ENCODE peak calls at places on chromosomes 6 and 20, in nine cellular contexts. I is cardiac muscle cell, Z is neuronal stem cell, T is psoas muscle, O is ascending aorta, Q is IMR-90, G is ovary, P is fibroblast of lung, H is heart left ventricle. S is an unnamed sample.
A peak's percentile ranks its signal among the peaks of the same experiment; 100 is the strongest.

GRCh38 chr6:110511401-110511800 is 35.0 kb upstream of the SLC22A16 start:
- DNase-seq in I (no peak), Z (no peak), T (no peak), O (no peak), Q (no peak), G (no peak), P (no peak), H (no peak), S (no peak)

GRCh38 chr20:22763257-22763906 is 179.0 kb upstream of the FOXA2 start:
- DNase-seq in I (peak; percentile 53), Z (no peak), T (no peak), O (peak; percentile 81), Q (no peak), G (no peak), P (no peak), H (peak; percentile 63), S (no peak)

GRCh38 chr6:2790588-2790987 is 25.4 kb downstream of the WRNIP1 start:
- DNase-seq in I (peak; percentile 29), Z (no peak), T (no peak), O (peak; percentile 85), Q (peak; percentile 85), G (no peak), P (peak; percentile 25), H (no peak), S (no peak)

GRCh38 chr6:95203153-95203754 is 374.1 kb upstream of the MANEA start:
- DNase-seq in I (peak; percentile 56), Z (peak; percentile 17), T (no peak), O (no peak), Q (peak; percentile 45), G (no peak), P (peak; percentile 65), H (no peak), S (peak; percentile 27)

GRCh38 chr6:19415605-19416326 is 421.4 kb upstream of the ID4 start:
- DNase-seq in I (no peak), Z (no peak), T (no peak), O (no peak), Q (peak; percentile 53), G (no peak), P (peak; percentile 49), H (no peak), S (no peak)

GRCh38 chr6:39696986-39697788 is 28.0 kb downstream of the KIF6 start:
- DNase-seq in I (no peak), Z (no peak), T (no peak), O (no peak), Q (no peak), G (no peak), P (no peak), H (no peak), S (no peak)

GRCh38 chr6:169990095-169991030 is 238.9 kb downstream of the ERMARD start:
- DNase-seq in I (no peak), Z (no peak), T (no peak), O (peak; percentile 50), Q (no peak), G (no peak), P (no peak), H (peak; percentile 70), S (peak; percentile 60)

GRCh38 chr20:21681932-21682318 is 23.5 kb upstream of the PAX1 start:
- DNase-seq in I (no peak), Z (no peak), T (no peak), O (no peak), Q (no peak), G (no peak), P (no peak), H (no peak), S (no peak)

GRCh38 chr20:47227119-47227518 is 129.4 kb downstream of the ZMYND8 start:
- DNase-seq in I (no peak), Z (no peak), T (no peak), O (no peak), Q (no peak), G (no peak), P (no peak), H (no peak), S (no peak)

GRCh38 chr6:144675231-144675861 is 390.2 kb downstream of the UTRN start:
- DNase-seq in I (no peak), Z (no peak), T (peak; percentile 20), O (no peak), Q (peak; percentile 52), G (peak; percentile 24), P (peak; percentile 82), H (no peak), S (no peak)

GRCh38 chr20:45972500-45973183 is 639 bp upstream of the ZNF335 start:
- DNase-seq in I (no peak), Z (no peak), T (peak; percentile 31), O (no peak), Q (no peak), G (peak; percentile 51), P (no peak), H (no peak), S (no peak)

GRCh38 chr6:85458782-85459181 is 8.9 kb downstream of the NT5E start:
- DNase-seq in I (no peak), Z (no peak), T (no peak), O (no peak), Q (no peak), G (no peak), P (no peak), H (no peak), S (no peak)

GRCh38 chr6:13724174-13724573 is 12.5 kb upstream of the RANBP9 start:
- DNase-seq in I (no peak), Z (no peak), T (no peak), O (no peak), Q (no peak), G (no peak), P (no peak), H (no peak), S (no peak)

GRCh38 chr20:6519556-6519955 is 247.9 kb upstream of the BMP2 start:
- DNase-seq in I (no peak), Z (no peak), T (no peak), O (no peak), Q (peak; percentile 91), G (no peak), P (peak; percentile 86), H (no peak), S (no peak)

GRCh38 chr6:118650500-118651281 is 700 bp downstream of the CEP85L start:
- DNase-seq in I (peak; percentile 51), Z (peak; percentile 48), T (peak; percentile 55), O (peak; percentile 74), Q (peak; percentile 48), G (peak; percentile 58), P (peak; percentile 58), H (peak; percentile 79), S (peak; percentile 36)

GRCh38 chr20:9147553-9148024 is 78.7 kb downstream of the PLCB4 start:
- DNase-seq in I (no peak), Z (no peak), T (no peak), O (no peak), Q (peak; percentile 73), G (no peak), P (peak; percentile 27), H (no peak), S (no peak)

DNA sequence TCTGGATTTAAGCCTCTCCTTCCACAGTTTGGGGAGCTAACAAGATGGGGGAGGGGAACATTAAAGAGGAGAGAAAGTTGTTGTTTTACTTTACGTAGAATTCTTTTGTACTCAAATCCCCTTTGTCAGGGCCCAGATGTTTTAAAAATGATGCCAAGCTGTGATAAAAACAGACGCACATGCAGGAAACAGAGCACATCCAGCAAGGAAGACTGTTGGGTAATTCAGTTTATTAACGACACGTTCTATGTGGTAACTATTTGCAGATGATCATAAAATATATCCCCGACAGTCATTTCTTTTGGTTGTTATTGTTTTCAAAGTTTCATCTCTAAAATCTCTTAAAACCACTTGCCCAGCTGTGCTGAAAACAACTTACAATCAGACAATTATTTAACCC is 307.0 kb upstream of the PRDM1 start:
- DNase-seq in I (no peak), Z (no peak), T (no peak), O (no peak), Q (no peak), G (no peak), P (no peak), H (no peak), S (no peak)
- H3K4me1 ChIP-seq in I (no peaks in the 10 kb centered on the region), Z (no peaks in the 10 kb centered on the region), T (no peaks in the 10 kb centered on the region), O (no peaks in the 10 kb centered on the region), Q (no peaks in the 10 kb centered on the region), G (no peaks in the 10 kb centered on the region), P (no peaks in the 10 kb centered on the region), H (no peaks in the 10 kb centered on the region), S (peaks cover 22% of the 10 kb centered on the region)

GRCh38 chr20:3755269-3755668 is 12.3 kb downstream of the ADISSP start:
- DNase-seq in I (no peak), Z (no peak), T (no peak), O (no peak), Q (no peak), G (no peak), P (no peak), H (no peak), S (no peak)
- H3K27ac ChIP-seq in I (no peak overlapping the region), Z (no peak overlapping the region), T (no peak overlapping the region), O (no peak overlapping the region), Q (no peak overlapping the region), G (no peak overlapping the region), P (no peak overlapping the region), H (no peak overlapping the region), S (no peak overlapping the region)

DNA sequence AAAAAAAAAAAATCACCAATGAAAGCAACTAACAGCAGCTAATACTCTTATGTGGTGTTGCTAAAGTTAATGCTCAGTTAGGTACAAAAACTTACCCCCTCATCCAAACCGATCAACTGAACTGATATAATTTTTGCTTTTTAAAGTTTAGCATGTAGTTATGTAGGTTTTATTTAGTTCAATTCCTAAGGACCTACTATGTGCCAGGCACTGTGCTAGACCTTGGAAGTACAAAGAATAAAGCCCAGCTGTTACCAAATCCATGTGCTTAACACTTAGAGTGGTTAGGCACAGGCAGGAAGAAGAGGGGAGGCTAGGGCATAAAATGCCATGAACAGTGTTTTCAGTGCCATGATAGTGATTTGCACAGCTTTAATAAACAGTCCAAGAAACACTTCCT is 85.1 kb downstream of the PDSS2 start:
- DNase-seq in I (no peak), Z (no peak), T (no peak), O (no peak), Q (no peak), G (no peak), P (no peak), H (no peak), S (no peak)
- H3K9me3 ChIP-seq in I (no peaks in the 10 kb centered on the region), Z (peaks cover 3% of the 10 kb centered on the region), T (no peaks in the 10 kb centered on the region), O (no peaks in the 10 kb centered on the region), Q (no peaks in the 10 kb centered on the region), G (no peaks in the 10 kb centered on the region), P (no peaks in the 10 kb centered on the region), H (no peaks in the 10 kb centered on the region), S (no peaks in the 10 kb centered on the region)

GRCh38 chr6:161544801-161545490 is 271.1 kb upstream of the AGPAT4 start:
- DNase-seq in I (no peak), Z (no peak), T (no peak), O (no peak), Q (no peak), G (no peak), P (no peak), H (no peak), S (no peak)

GRCh38 chr6:161543910-161544309 is 270.0 kb upstream of the AGPAT4 start:
- DNase-seq in I (no peak), Z (no peak), T (no peak), O (no peak), Q (no peak), G (no peak), P (no peak), H (no peak), S (no peak)

GRCh38 chr6:161547617-161548016 is 273.8 kb upstream of the AGPAT4 start:
- DNase-seq in I (no peak), Z (no peak), T (no peak), O (no peak), Q (no peak), G (no peak), P (no peak), H (no peak), S (no peak)

GRCh38 chr6:161546632-161547031 is 272.8 kb upstream of the AGPAT4 start:
- DNase-seq in I (no peak), Z (no peak), T (no peak), O (no peak), Q (no peak), G (no peak), P (no peak), H (no peak), S (no peak)

GRCh38 chr6:161545741-161546140 is 271.9 kb upstream of the AGPAT4 start:
- DNase-seq in I (no peak), Z (no peak), T (no peak), O (no peak), Q (no peak), G (no peak), P (no peak), H (no peak), S (no peak)
- H3K4me1 ChIP-seq in I (no peaks in the 10 kb centered on the region), Z (peaks cover 20% of the 10 kb centered on the region), T (no peaks in the 10 kb centered on the region), O (no peaks in the 10 kb centered on the region), Q (no peaks in the 10 kb centered on the region), G (no peaks in the 10 kb centered on the region), P (no peaks in the 10 kb centered on the region), H (no peaks in the 10 kb centered on the region), S (no peaks in the 10 kb centered on the region)

S was measured in CD4-positive, CD25-positive, alpha-beta regulatory T cell.